ENCODE peak calls at places on chromosomes 16 and 17, in four cellular contexts. One of them, this sample, is unnamed.

GRCh38 chr16:2196162-2196980 is at the start of gene CASKIN1:
- DNase-seq in GM12878: no peak
- DNase-seq in IMR-90: no peak
- DNase-seq in K562: peak
- DNase-seq in this sample: no peak

GRCh38 chr16:67942200-67942509 is 1.8 kb downstream of the LCAT start:
- DNase-seq in GM12878: no peak
- DNase-seq in IMR-90: peak
- DNase-seq in K562: peak
- DNase-seq in this sample: peak

GRCh38 chr17:68533887-68534700 is 21.9 kb downstream of the PRKAR1A start:
- DNase-seq in GM12878: no peak
- DNase-seq in IMR-90: peak
- DNase-seq in K562: no peak
- DNase-seq in this sample: no peak

GRCh38 chr17:41959336-41960095 is 7.1 kb upstream of the CNP start:
- DNase-seq in GM12878: no peak
- DNase-seq in IMR-90: peak
- DNase-seq in K562: peak
- DNase-seq in this sample: peak

GRCh38 chr16:5738586-5738985 is 641.0 kb upstream of the EEF2KMT start:
- DNase-seq in GM12878: no peak
- DNase-seq in IMR-90: no peak
- DNase-seq in K562: no peak
- DNase-seq in this sample: no peak

GRCh38 chr17:76276069-76276431 is 10.9 kb downstream of the UBALD2 start:
- DNase-seq in GM12878: no peak
- DNase-seq in IMR-90: no peak
- DNase-seq in K562: no peak
- DNase-seq in this sample: no peak

GRCh38 chr16:23030001-23030400 is 119.3 kb downstream of the USP31 start:
- DNase-seq in GM12878: no peak
- DNase-seq in IMR-90: no peak
- DNase-seq in K562: no peak
- DNase-seq in this sample: no peak

GRCh38 chr16:28901862-28902261 is 23.2 kb downstream of the RABEP2 start:
- DNase-seq in GM12878: no peak
- DNase-seq in IMR-90: no peak
- DNase-seq in K562: no peak
- DNase-seq in this sample: no peak

GRCh38 chr17:12402963-12403622 is 262.6 kb upstream of the MYOCD start:
- DNase-seq in GM12878: no peak
- DNase-seq in IMR-90: peak
- DNase-seq in K562: no peak
- DNase-seq in this sample: peak

GRCh38 chr17:45357364-45357997 is 40.7 kb upstream of the MAP3K14 start:
- DNase-seq in GM12878: peak
- DNase-seq in IMR-90: no peak
- DNase-seq in K562: no peak
- DNase-seq in this sample: no peak

GRCh38 chr17:28949185-28950016 is 1.9 kb downstream of the PHF12 start:
- DNase-seq in GM12878: no peak
- DNase-seq in IMR-90: no peak
- DNase-seq in K562: peak
- DNase-seq in this sample: peak

GRCh38 chr16:35743101-35743692 is 2283.8 kb downstream of the TP53TG3F start:
- DNase-seq in GM12878: no peak
- DNase-seq in IMR-90: no peak
- DNase-seq in K562: no peak
- DNase-seq in this sample: no peak

GRCh38 chr16:87828071-87828971 is 41.0 kb downstream of the SLC7A5 start:
- DNase-seq in GM12878: no peak
- DNase-seq in IMR-90: no peak
- DNase-seq in K562: no peak
- DNase-seq in this sample: peak

GRCh38 chr17:74860229-74860998 is 729 bp upstream of the GRIN2C start:
- DNase-seq in GM12878: no peak
- DNase-seq in IMR-90: no peak
- DNase-seq in K562: no peak
- DNase-seq in this sample: no peak

GRCh38 chr17:76546556-76547182 is 6.8 kb downstream of the PRCD start:
- DNase-seq in GM12878: no peak
- DNase-seq in IMR-90: peak
- DNase-seq in K562: no peak
- DNase-seq in this sample: no peak

GRCh38 chr16:28846080-28846932 is at the start of gene TUFM:
- DNase-seq in GM12878: peak
- DNase-seq in IMR-90: peak
- DNase-seq in K562: peak
- DNase-seq in this sample: peak

GRCh38 chr17:17391575-17392370 is 85.0 kb upstream of the MED9 start:
- DNase-seq in GM12878: peak
- DNase-seq in IMR-90: no peak
- DNase-seq in K562: no peak
- DNase-seq in this sample: no peak

GRCh38 chr17:59607817-59608403 is 11.8 kb upstream of the CLTC start:
- DNase-seq in GM12878: no peak
- DNase-seq in IMR-90: no peak
- DNase-seq in K562: peak
- DNase-seq in this sample: peak

GRCh38 chr17:38620551-38621277 is 15.0 kb upstream of the SRCIN1 start:
- DNase-seq in GM12878: no peak
- DNase-seq in IMR-90: no peak
- DNase-seq in K562: no peak
- DNase-seq in this sample: no peak

GRCh38 chr16:24139282-24139681 is 116.9 kb upstream of the CACNG3 start:
- DNase-seq in GM12878: no peak
- DNase-seq in IMR-90: no peak
- DNase-seq in K562: peak
- DNase-seq in this sample: no peak

GRCh38 chr16:87789437-87790277 is 23.9 kb upstream of the KLHDC4 start:
- DNase-seq in GM12878: no peak
- DNase-seq in IMR-90: peak
- DNase-seq in K562: no peak
- DNase-seq in this sample: peak

GRCh38 chr17:5468075-5468473 is 708 bp downstream of the DHX33 start:
- DNase-seq in GM12878: no peak
- DNase-seq in IMR-90: no peak
- DNase-seq in K562: no peak
- DNase-seq in this sample: peak

GRCh38 chr17:691423-691822 is 23.2 kb downstream of the VPS53 start:
- DNase-seq in GM12878: no peak
- DNase-seq in IMR-90: peak
- DNase-seq in K562: no peak
- DNase-seq in this sample: no peak

GRCh38 chr17:79183221-79184158 is 108.9 kb downstream of the ENGASE start:
- DNase-seq in GM12878: no peak
- DNase-seq in IMR-90: no peak
- DNase-seq in K562: no peak
- DNase-seq in this sample: peak

GRCh38 chr17:30220414-30220813 is 15.1 kb downstream of the SLC6A4 start:
- DNase-seq in GM12878: no peak
- DNase-seq in IMR-90: no peak
- DNase-seq in K562: no peak
- DNase-seq in this sample: no peak

GRCh38 chr16:69005641-69006355 is 99.7 kb upstream of the HAS3 start:
- DNase-seq in GM12878: peak
- DNase-seq in IMR-90: no peak
- DNase-seq in K562: no peak
- DNase-seq in this sample: no peak
- TF ChIP-seq BHLHE40 in GM12878: no peak
- TF ChIP-seq BHLHE40 in IMR-90: no peak
- TF ChIP-seq BHLHE40 in K562: no peak
- TF ChIP-seq BHLHE40 in this sample: no peak

GRCh38 chr17:47948706-47949196 is 7.4 kb downstream of the PNPO start:
- DNase-seq in GM12878: no peak
- DNase-seq in IMR-90: no peak
- DNase-seq in K562: no peak
- DNase-seq in this sample: peak
- TF ChIP-seq BHLHE40 in GM12878: no peak
- TF ChIP-seq BHLHE40 in IMR-90: no peak
- TF ChIP-seq BHLHE40 in K562: no peak
- TF ChIP-seq BHLHE40 in this sample: no peak

DNA sequence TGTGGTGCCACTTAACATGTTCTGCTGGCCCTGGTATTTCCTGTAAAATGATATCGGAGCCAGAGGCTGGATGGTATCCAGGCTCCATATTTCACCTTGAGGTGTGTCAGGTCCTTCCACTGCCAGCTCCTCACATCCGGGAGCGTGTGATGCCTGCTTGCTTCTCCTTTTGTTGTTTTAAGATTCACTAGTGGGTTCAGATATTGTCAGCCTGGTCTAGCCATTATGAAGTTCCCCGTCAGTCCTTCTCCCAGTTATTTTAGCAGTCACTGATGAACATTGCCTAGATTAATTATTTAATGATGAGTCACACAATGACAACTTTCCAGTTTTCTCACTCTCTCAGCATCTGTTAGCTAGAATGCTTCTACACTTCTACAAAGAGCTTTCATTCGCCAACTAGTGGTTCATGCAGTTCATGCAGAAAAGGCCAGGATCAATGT is 11.3 kb downstream of the DNAAF1 start:
- DNase-seq in GM12878: no peak
- DNase-seq in IMR-90: no peak
- DNase-seq in K562: no peak
- DNase-seq in this sample: no peak
- TF ChIP-seq BHLHE40 in GM12878: no peak
- TF ChIP-seq BHLHE40 in IMR-90: no peak
- TF ChIP-seq BHLHE40 in K562: no peak
- TF ChIP-seq BHLHE40 in this sample: no peak

DNA sequence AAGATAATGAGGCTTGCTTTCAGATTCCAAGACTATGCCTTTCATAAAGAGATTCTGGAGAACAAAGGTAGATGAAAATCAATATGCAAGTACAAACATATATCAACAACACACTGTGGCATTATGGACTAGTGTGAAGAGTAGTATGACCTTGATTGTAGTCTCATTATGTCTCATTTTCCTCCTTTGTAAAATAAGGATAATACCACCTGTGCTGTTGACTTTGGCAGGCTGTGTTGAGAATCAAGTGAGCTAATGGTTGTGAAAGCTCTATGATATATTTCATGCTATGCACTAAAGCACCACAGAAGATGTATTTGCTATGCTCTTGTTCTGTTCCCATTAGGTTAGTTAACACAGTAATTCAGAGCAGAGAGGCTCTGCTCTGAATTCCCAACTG is 78.5 kb upstream of the NACA2 start:
- DNase-seq in GM12878: no peak
- DNase-seq in IMR-90: no peak
- DNase-seq in K562: no peak
- DNase-seq in this sample: no peak
- TF ChIP-seq BHLHE40 in GM12878: no peak
- TF ChIP-seq BHLHE40 in IMR-90: no peak
- TF ChIP-seq BHLHE40 in K562: no peak
- TF ChIP-seq BHLHE40 in this sample: no peak

GRCh38 chr16:57804111-57804837 is 2.0 kb upstream of the KIFC3 start:
- DNase-seq in GM12878: no peak
- DNase-seq in IMR-90: no peak
- DNase-seq in K562: no peak
- DNase-seq in this sample: no peak

GRCh38 chr16:57801856-57802634 is at the start of gene KIFC3:
- DNase-seq in GM12878: no peak
- DNase-seq in IMR-90: peak
- DNase-seq in K562: peak
- DNase-seq in this sample: peak

GRCh38 chr16:57805176-57805575 is 2.9 kb upstream of the KIFC3 start:
- DNase-seq in GM12878: no peak
- DNase-seq in IMR-90: no peak
- DNase-seq in K562: no peak
- DNase-seq in this sample: peak

GRCh38 chr16:57802635-57803412 is 533 bp upstream of the KIFC3 start:
- DNase-seq in GM12878: no peak
- DNase-seq in IMR-90: peak
- DNase-seq in K562: no peak
- DNase-seq in this sample: no peak

GRCh38 chr16:57803413-57803990 is 1.2 kb upstream of the KIFC3 start:
- DNase-seq in GM12878: no peak
- DNase-seq in IMR-90: no peak
- DNase-seq in K562: peak
- DNase-seq in this sample: no peak
- TF ChIP-seq BHLHE40 in GM12878: no peak
- TF ChIP-seq BHLHE40 in IMR-90: no peak
- TF ChIP-seq BHLHE40 in K562: no peak
- TF ChIP-seq BHLHE40 in this sample: no peak

GRCh38 chr16:83070416-83071199 is 443.8 kb downstream of the CDH13 start:
- DNase-seq in GM12878: no peak
- DNase-seq in IMR-90: no peak
- DNase-seq in K562: no peak
- DNase-seq in this sample: no peak

GRCh38 chr16:83066011-83066410 is 439.2 kb downstream of the CDH13 start:
- DNase-seq in GM12878: no peak
- DNase-seq in IMR-90: no peak
- DNase-seq in K562: no peak
- DNase-seq in this sample: no peak

GRCh38 chr16:83066881-83067280 is 440.1 kb downstream of the CDH13 start:
- DNase-seq in GM12878: no peak
- DNase-seq in IMR-90: no peak
- DNase-seq in K562: no peak
- DNase-seq in this sample: no peak

GRCh38 chr16:83068686-83069085 is 441.9 kb downstream of the CDH13 start:
- DNase-seq in GM12878: no peak
- DNase-seq in IMR-90: peak
- DNase-seq in K562: no peak
- DNase-seq in this sample: no peak
- TF ChIP-seq BHLHE40 in GM12878: no peak
- TF ChIP-seq BHLHE40 in IMR-90: no peak
- TF ChIP-seq BHLHE40 in K562: no peak
- TF ChIP-seq BHLHE40 in this sample: no peak

GRCh38 chr16:84065536-84066132 is 23.0 kb upstream of the SLC38A8 start:
- DNase-seq in GM12878: no peak
- DNase-seq in IMR-90: peak
- DNase-seq in K562: peak
- DNase-seq in this sample: peak
- TF ChIP-seq BHLHE40 in GM12878: no peak
- TF ChIP-seq BHLHE40 in IMR-90: no peak
- TF ChIP-seq BHLHE40 in K562: no peak
- TF ChIP-seq BHLHE40 in this sample: no peak